ENCODE peak calls at places on chromosomes 7 and 10, in seven cellular contexts. P is retina; H is natural killer cell treated with Interleukin-12 subunit alpha and Interleukin-12 subunit beta and Interleukin-15 and Interleukin-18, amount 100 ng/mL, for 72 hours; F is NCI-H1105; Y is CD14-positive monocyte; M is NCI-H460; T is NK-92 treated with Interleukin-12 subunit alpha and Interleukin-12 subunit beta, amount 100 ng/mL, for 24 hours. J is an unnamed sample.

GRCh38 chr10:122471531-122472177 is 10.3 kb downstream of the HTRA1 start:
- DNase-seq in P (no peak), H (no peak), F (no peak), Y (no peak), M (no peak), T (no peak), J (no peak)

GRCh38 chr10:89645742-89646172 is 715 bp upstream of the PANK1 start:
- DNase-seq in P (no peak), H (no peak), F (no peak), Y (no peak), M (peak; percentile 1), T (no peak), J (no peak)

GRCh38 chr7:50303894-50304157 is 690 bp upstream of the IKZF1 start:
- DNase-seq in P (no peak), H (no peak), F (no peak), Y (no peak), M (no peak), T (no peak), J (peak; percentile 47)

GRCh38 chr7:101669307-101669706 is 40.2 kb upstream of the MYL10 start:
- DNase-seq in P (no peak), H (no peak), F (no peak), Y (no peak), M (no peak), T (no peak), J (no peak)

GRCh38 chr7:151256410-151257045 is 8.0 kb upstream of the SMARCD3 start:
- DNase-seq in P (no peak), H (no peak), F (no peak), Y (no peak), M (no peak), T (no peak), J (peak; percentile 42)

GRCh38 chr10:119024882-119025281 is 4.6 kb upstream of the NANOS1 start:
- DNase-seq in P (no peak), H (no peak), F (no peak), Y (no peak), M (no peak), T (no peak), J (no peak)

GRCh38 chr10:75754096-75754495 is 322.7 kb downstream of the LRMDA start:
- DNase-seq in P (no peak), H (no peak), F (no peak), Y (no peak), M (no peak), T (no peak), J (peak; percentile 45)

GRCh38 chr7:130831817-130832481 is 97.9 kb upstream of the KLF14 start:
- DNase-seq in P (peak; percentile 23), H (no peak), F (peak; percentile 2), Y (no peak), M (peak; percentile 47), T (no peak), J (peak; percentile 60)

GRCh38 chr7:11753441-11753840 is 78.6 kb downstream of the THSD7A start:
- DNase-seq in P (no peak), H (no peak), F (no peak), Y (no peak), M (no peak), T (no peak), J (peak; percentile 30)

GRCh38 chr7:87220734-87221215 is 1.2 kb upstream of the TMEM243 start:
- DNase-seq in P (no peak), H (no peak), F (peak; percentile 31), Y (no peak), M (no peak), T (no peak), J (peak; percentile 79)

GRCh38 chr10:91799580-91799975 is 1.4 kb downstream of the TNKS2 start:
- DNase-seq in P (no peak), H (no peak), F (no peak), Y (no peak), M (no peak), T (no peak), J (peak; percentile 13)

GRCh38 chr7:1230411-1231213 is 2.1 kb upstream of the UNCX start:
- DNase-seq in P (peak; percentile 61), H (no peak), F (no peak), Y (no peak), M (no peak), T (no peak), J (peak; percentile 84)

GRCh38 chr7:90560730-90561129 is 35.4 kb upstream of the CDK14 start:
- DNase-seq in P (no peak), H (no peak), F (no peak), Y (no peak), M (no peak), T (no peak), J (no peak)

GRCh38 chr7:117008849-117009531 is 55.7 kb downstream of the ST7 start:
- DNase-seq in P (no peak), H (no peak), F (no peak), Y (no peak), M (no peak), T (no peak), J (no peak)

GRCh38 chr7:45653209-45653907 is 79.2 kb downstream of the ADCY1 start:
- DNase-seq in P (no peak), H (no peak), F (no peak), Y (no peak), M (no peak), T (no peak), J (peak; percentile 17)

GRCh38 chr7:74656421-74656910 is 1.1 kb upstream of the GTF2I start:
- DNase-seq in P (peak; percentile 68), H (peak; percentile 62), F (peak; percentile 48), Y (no peak), M (no peak), T (no peak), J (peak; percentile 86)

GRCh38 chr10:29081231-29081630 is 207.6 kb upstream of the LYZL1 start:
- DNase-seq in P (no peak), H (no peak), F (no peak), Y (no peak), M (no peak), T (no peak), J (no peak)

GRCh38 chr10:24091294-24091693 is 117.6 kb upstream of the KIAA1217 start:
- DNase-seq in P (no peak), H (no peak), F (no peak), Y (no peak), M (no peak), T (no peak), J (no peak)

GRCh38 chr10:132875435-132875834 is 66.9 kb downstream of the CFAP46 start:
- DNase-seq in P (no peak), H (no peak), F (no peak), Y (no peak), M (no peak), T (no peak), J (no peak)

GRCh38 chr10:97001183-97001991 is 169.3 kb downstream of the LCOR start:
- DNase-seq in P (no peak), H (no peak), F (no peak), Y (no peak), M (no peak), T (no peak), J (no peak)

GRCh38 chr10:86820509-86820908 is 64.1 kb downstream of the BMPR1A start:
- DNase-seq in P (no peak), H (no peak), F (no peak), Y (no peak), M (no peak), T (no peak), J (no peak)

GRCh38 chr10:100359030-100359432 is 12.0 kb downstream of the SCD start:
- DNase-seq in P (no peak), H (no peak), F (no peak), Y (no peak), M (no peak), T (no peak), J (no peak)

GRCh38 chr10:12844796-12845524 is 156.6 kb downstream of the CCDC3 start:
- DNase-seq in P (no peak), H (no peak), F (no peak), Y (no peak), M (peak; percentile 4), T (no peak), J (peak; percentile 90)

GRCh38 chr7:105010538-105011523 is 3.2 kb upstream of the KMT2E start:
- DNase-seq in P (peak; percentile 10), H (no peak), F (no peak), Y (no peak), M (no peak), T (no peak), J (peak; percentile 38)

GRCh38 chr10:102492344-102492939 is 10.1 kb downstream of the ACTR1A start:
- DNase-seq in P (no peak), H (no peak), F (no peak), Y (no peak), M (no peak), T (no peak), J (no peak)

GRCh38 chr10:26887611-26888215 is 27.0 kb upstream of the ABI1 start:
- DNase-seq in P (no peak), H (no peak), F (no peak), Y (no peak), M (no peak), T (no peak), J (no peak)

GRCh38 chr7:134827889-134828288 is 48.5 kb downstream of the CALD1 start:
- DNase-seq in P (no peak), H (no peak), F (no peak), Y (no peak), M (no peak), T (no peak), J (no peak)

GRCh38 chr7:81430761-81431160 is 339.1 kb downstream of the HGF start:
- DNase-seq in P (no peak), H (no peak), F (no peak), Y (no peak), M (no peak), T (no peak), J (no peak)

GRCh38 chr7:102046373-102047117 is 229.1 kb downstream of the CUX1 start:
- DNase-seq in P (no peak), H (no peak), F (no peak), Y (no peak), M (no peak), T (no peak), J (no peak)

GRCh38 chr10:132891994-132892393 is 50.4 kb downstream of the CFAP46 start:
- DNase-seq in P (no peak), H (no peak), F (no peak), Y (no peak), M (no peak), T (no peak), J (no peak)

GRCh38 chr10:62687230-62687748 is 117.2 kb upstream of the ADO start:
- DNase-seq in P (no peak), H (no peak), F (no peak), Y (no peak), M (no peak), T (no peak), J (no peak)

GRCh38 chr10:128150045-128150493 is 23.8 kb upstream of the MKI67 start:
- DNase-seq in P (peak; percentile 94), H (peak; percentile 86), F (no peak), Y (peak; percentile 65), M (peak; percentile 77), T (no peak), J (peak; percentile 91)

GRCh38 chr7:114298011-114298410 is 116.6 kb upstream of the FOXP2 start:
- DNase-seq in P (no peak), H (no peak), F (no peak), Y (no peak), M (no peak), T (no peak), J (no peak)

GRCh38 chr7:124575181-124575580 is 190.4 kb downstream of the GPR37 start:
- DNase-seq in P (no peak), H (no peak), F (no peak), Y (no peak), M (no peak), T (no peak), J (no peak)

GRCh38 chr10:82924711-82925110 is 1049.7 kb downstream of the NRG3 start:
- DNase-seq in P (no peak), H (no peak), F (no peak), Y (no peak), M (no peak), T (no peak), J (no peak)